ENCODE peak calls at places on chromosomes 11 and 22, in six cellular contexts. C is NCI-H1930; B is GM12865; Q is GDM1; K is activated CD4-positive, CD25-positive, alpha-beta regulatory T cell; H is activated T-cell treated with anti-CD3 and anti-CD28 coated beads, Interleukin-2, amount 50 U/mL, for 48 hours. T is an unnamed sample.

GRCh38 chr11:114438303-114438702 is 964 bp upstream of the REXO2 start:
- DNase-seq in H (no peak), K (no peak), C (no peak), B (no peak), Q (no peak), T (no peak)

GRCh38 chr22:36682835-36683234 is 20.7 kb downstream of the CACNG2 start:
- DNase-seq in Q (no peak), C (no peak), K (no peak), B (no peak), H (no peak), T (no peak)

GRCh38 chr11:14213006-14213405 is 146.0 kb downstream of the RRAS2 start:
- DNase-seq in H (no peak), C (no peak), K (no peak), Q (no peak), B (no peak), T (no peak)

GRCh38 chr11:1031121-1031899 is 5.2 kb downstream of the MUC6 start:
- DNase-seq in H (no peak), K (no peak), Q (no peak), B (no peak), C (no peak), T (no peak)

GRCh38 chr11:37988031-37988430 is 1390.0 kb upstream of the RAG2 start:
- DNase-seq in Q (no peak), C (no peak), K (no peak), B (no peak), H (no peak), T (no peak)

GRCh38 chr11:12642040-12642439 is 32.2 kb upstream of the TEAD1 start:
- DNase-seq in B (peak; percentile 21), H (no peak), K (no peak), C (no peak), Q (no peak), T (no peak)

GRCh38 chr22:42644422-42645340 is 4.3 kb upstream of the ATP5MGL start:
- DNase-seq in K (no peak), B (no peak), C (no peak), Q (no peak), H (no peak), T (no peak)

GRCh38 chr11:10004526-10005113 is 289.4 kb downstream of the SBF2 start:
- DNase-seq in B (no peak), K (no peak), H (no peak), Q (no peak), C (no peak), T (no peak)

GRCh38 chr11:105468154-105468553 is 141.7 kb upstream of the GRIA4 start:
- DNase-seq in H (no peak), K (no peak), Q (no peak), B (no peak), C (no peak), T (no peak)

GRCh38 chr11:135017296-135017695 is 605.3 kb upstream of the B3GAT1 start:
- DNase-seq in Q (no peak), K (no peak), H (no peak), C (no peak), B (no peak), T (no peak)

GRCh38 chr22:39221999-39222686 is 22.6 kb downstream of the PDGFB start:
- DNase-seq in K (no peak), C (no peak), H (no peak), B (no peak), Q (no peak), T (no peak)

GRCh38 chr22:26170795-26171194 is 1.5 kb downstream of the SEZ6L start:
- DNase-seq in C (no peak), K (no peak), Q (no peak), B (no peak), H (no peak), T (no peak)

GRCh38 chr22:21587803-21588611 is 20.5 kb downstream of the UBE2L3 start:
- DNase-seq in C (no peak), H (peak; percentile 71), K (no peak), Q (no peak), B (peak; percentile 83), T (peak; percentile 43)

GRCh38 chr11:93131709-93132108 is 66.1 kb downstream of the SLC36A4 start:
- DNase-seq in K (no peak), Q (no peak), C (peak; percentile 59), B (no peak), H (no peak), T (no peak)

GRCh38 chr11:13205446-13205845 is 72.1 kb upstream of the BMAL1 start:
- DNase-seq in Q (no peak), H (no peak), K (no peak), C (no peak), B (peak; percentile 66), T (no peak)

GRCh38 chr22:42066937-42067336 is 3.7 kb downstream of the NAGA start:
- DNase-seq in K (no peak), Q (no peak), B (no peak), C (no peak), H (no peak), T (no peak)

GRCh38 chr11:110526323-110526722 is 96.6 kb downstream of the FDX1 start:
- DNase-seq in Q (no peak), C (no peak), K (no peak), H (no peak), B (peak; percentile 30), T (no peak)

GRCh38 chr22:29872145-29872893 is 10.7 kb upstream of the MTMR3 start:
- DNase-seq in B (peak; percentile 14), Q (no peak), K (no peak), C (no peak), H (no peak), T (no peak)

GRCh38 chr22:36775966-36776669 is at the start of gene IFT27:
- DNase-seq in K (peak; percentile 96), B (peak; percentile 100), Q (peak; percentile 99), C (peak; percentile 99), H (peak; percentile 98), T (peak; percentile 73)

GRCh38 chr11:125413226-125413625 is 82.8 kb downstream of the FEZ1 start:
- DNase-seq in C (no peak), H (no peak), Q (no peak), K (no peak), B (no peak), T (no peak)

GRCh38 chr11:118544647-118545010 is 13.6 kb downstream of the TMEM25 start:
- DNase-seq in K (no peak), Q (no peak), C (no peak), H (no peak), B (no peak), T (no peak)

GRCh38 chr11:105000797-105001196 is 22.2 kb downstream of the CASP5 start:
- DNase-seq in K (peak; percentile 7), Q (no peak), H (peak; percentile 72), B (peak; percentile 57), C (no peak), T (peak; percentile 42)

GRCh38 chr11:4480577-4481539 is 1.6 kb upstream of the OR52K1 start:
- DNase-seq in K (no peak), C (no peak), Q (peak; percentile 46), H (no peak), B (no peak), T (no peak)

GRCh38 chr11:96197221-96197620 is 145.8 kb downstream of the MAML2 start:
- DNase-seq in K (no peak), H (no peak), Q (no peak), C (no peak), B (no peak), T (no peak)

GRCh38 chr22:17748555-17749353 is 25.5 kb downstream of the BID start:
- DNase-seq in K (no peak), C (no peak), Q (no peak), H (no peak), B (no peak), T (no peak)

GRCh38 chr11:19286411-19286810 is 45.7 kb upstream of the E2F8 start:
- DNase-seq in Q (no peak), H (no peak), K (no peak), C (no peak), B (no peak), T (no peak)

GRCh38 chr22:22397875-22398524 is 110.5 kb downstream of the ZNF280B start:
- DNase-seq in K (no peak), C (no peak), Q (no peak), B (no peak), H (no peak), T (no peak)

GRCh38 chr22:46674367-46674781 is 54.2 kb downstream of the GRAMD4 start:
- DNase-seq in H (peak; percentile 95), K (peak; percentile 68), C (no peak), B (peak; percentile 41), Q (peak; percentile 74), T (peak; percentile 64)

GRCh38 chr22:19239464-19239863 is 52.1 kb downstream of the CLTCL1 start:
- DNase-seq in H (no peak), B (no peak), K (no peak), Q (no peak), C (no peak), T (no peak)

GRCh38 chr11:112229746-112230433 is 3.7 kb downstream of the PTS start:
- DNase-seq in H (no peak), C (no peak), B (no peak), K (no peak), Q (no peak), T (no peak)